ENCODE peak calls at places on chromosomes 13 and 19, in nine cellular contexts. W is CD8-positive, alpha-beta T cell; H is body of pancreas; U is heart left ventricle; G is OCI-LY7; J is hepatocyte; P is esophagus squamous epithelium; I is stomach; Z is cardiac muscle cell. E is an unnamed sample.
A peak's percentile ranks its signal among the peaks of the same experiment; 100 is the strongest.

GRCh38 chr19:903266-903797 is 9.7 kb downstream of the R3HDM4 start:
- DNase-seq in I (no peak), G (no peak), W (no peak), U (no peak), Z (no peak), H (peak; percentile 70), P (no peak), J (no peak), E (no peak)

GRCh38 chr19:34254552-34255432 is at the start of gene GARRE1:
- DNase-seq in H (peak; percentile 93), Z (peak; percentile 70), J (peak; percentile 75), P (no peak), G (peak; percentile 58), I (peak; percentile 91), W (peak; percentile 60), U (peak; percentile 64), E (no peak)

GRCh38 chr19:48571378-48572162 is 19.6 kb downstream of the SULT2B1 start:
- DNase-seq in W (no peak), H (no peak), Z (no peak), U (no peak), G (no peak), J (no peak), P (no peak), I (peak; percentile 83), E (no peak)

GRCh38 chr19:1624458-1624857 is 19.2 kb upstream of the UQCR11 start:
- DNase-seq in J (peak; percentile 64), U (peak; percentile 30), W (peak; percentile 68), I (peak; percentile 55), P (no peak), Z (peak; percentile 45), H (peak; percentile 40), G (peak; percentile 72), E (no peak)

GRCh38 chr19:23314505-23315241 is 64.5 kb upstream of the ZNF724 start:
- DNase-seq in I (no peak), G (no peak), J (peak; percentile 20), H (no peak), U (no peak), Z (no peak), P (no peak), W (no peak), E (no peak)

GRCh38 chr19:28393574-28394336 is 819.2 kb downstream of the UQCRFS1 start:
- DNase-seq in W (no peak), U (no peak), Z (no peak), G (peak; percentile 85), P (no peak), H (no peak), I (no peak), J (no peak), E (no peak)

GRCh38 chr13:48892311-48892710 is 83.4 kb upstream of the FNDC3A start:
- DNase-seq in U (no peak), J (peak; percentile 30), G (no peak), Z (peak; percentile 73), W (no peak), H (no peak), I (no peak), P (no peak), E (no peak)

GRCh38 chr13:102251817-102252216 is 150.0 kb downstream of the FGF14 start:
- DNase-seq in H (no peak), Z (no peak), U (no peak), G (no peak), W (no peak), I (no peak), P (no peak), J (no peak), E (no peak)

GRCh38 chr19:40721936-40722661 is 5.2 kb downstream of the ITPKC start:
- DNase-seq in I (no peak), U (no peak), P (no peak), H (no peak), W (no peak), G (no peak), J (no peak), Z (no peak), E (no peak)

GRCh38 chr19:16342002-16342715 is 17.5 kb downstream of the KLF2 start:
- DNase-seq in U (peak; percentile 73), J (peak; percentile 38), Z (peak; percentile 36), I (no peak), H (no peak), P (no peak), G (peak; percentile 73), W (peak; percentile 65), E (no peak)

GRCh38 chr13:113333076-113333475 is 30.9 kb downstream of the GRTP1 start:
- DNase-seq in U (no peak), H (no peak), J (no peak), W (no peak), P (no peak), Z (no peak), G (no peak), I (no peak), E (no peak)

GRCh38 chr13:106986687-106987434 is 418.9 kb upstream of the ARGLU1 start:
- DNase-seq in P (no peak), U (no peak), J (peak; percentile 38), I (no peak), H (no peak), W (no peak), G (no peak), Z (peak; percentile 21), E (no peak)

GRCh38 chr19:14476663-14477401 is 1.7 kb upstream of the PTGER1 start:
- DNase-seq in H (no peak), W (no peak), J (peak; percentile 66), G (peak; percentile 24), P (no peak), U (no peak), Z (peak; percentile 92), I (peak; percentile 51), E (no peak)

GRCh38 chr13:85586856-85587255 is 212.4 kb downstream of the SLITRK6 start:
- DNase-seq in U (no peak), H (no peak), J (no peak), W (no peak), P (no peak), G (no peak), Z (no peak), I (no peak), E (no peak)

GRCh38 chr19:5130371-5131030 is 161.6 kb downstream of the KDM4B start:
- DNase-seq in G (peak; percentile 82), U (no peak), J (no peak), W (peak; percentile 81), H (peak; percentile 29), P (no peak), I (no peak), Z (no peak), E (no peak)

GRCh38 chr19:16180611-16181010 is 4.6 kb upstream of the FAM32A start:
- DNase-seq in W (no peak), Z (peak; percentile 52), P (no peak), H (no peak), J (peak; percentile 58), G (no peak), I (no peak), U (no peak), E (no peak)

DNA sequence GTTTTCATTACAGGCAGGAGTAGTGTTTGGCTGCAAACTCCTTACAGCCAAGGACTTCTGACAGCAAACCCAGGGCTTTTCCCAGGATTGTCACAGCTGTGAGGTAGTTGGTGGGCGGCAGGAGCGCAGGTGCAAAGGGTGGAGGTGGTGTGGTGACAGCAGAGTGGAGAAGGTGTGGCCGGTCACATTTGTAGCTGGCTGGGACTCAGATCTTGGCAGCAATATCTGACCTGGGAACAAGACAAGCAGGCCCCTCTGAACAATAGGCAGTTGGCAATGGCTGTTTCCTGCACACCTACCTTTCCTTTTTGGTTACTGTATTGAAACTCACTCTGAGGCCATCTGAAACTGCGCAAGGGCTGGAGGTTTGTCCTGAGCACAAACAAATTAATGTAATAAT is 327.3 kb downstream of the COG6 start:
- DNase-seq in P (no peak), J (no peak), G (no peak), W (no peak), H (peak; percentile 75), I (no peak), U (peak; percentile 16), Z (no peak), E (no peak)
- H3K27ac ChIP-seq in P (no peak overlapping the region), J (no peak overlapping the region), G (no peak overlapping the region), W (no peak overlapping the region), H (no peak overlapping the region), I (no peak overlapping the region), U (no peak overlapping the region), Z (no peak overlapping the region), E (no peak overlapping the region)

DNA sequence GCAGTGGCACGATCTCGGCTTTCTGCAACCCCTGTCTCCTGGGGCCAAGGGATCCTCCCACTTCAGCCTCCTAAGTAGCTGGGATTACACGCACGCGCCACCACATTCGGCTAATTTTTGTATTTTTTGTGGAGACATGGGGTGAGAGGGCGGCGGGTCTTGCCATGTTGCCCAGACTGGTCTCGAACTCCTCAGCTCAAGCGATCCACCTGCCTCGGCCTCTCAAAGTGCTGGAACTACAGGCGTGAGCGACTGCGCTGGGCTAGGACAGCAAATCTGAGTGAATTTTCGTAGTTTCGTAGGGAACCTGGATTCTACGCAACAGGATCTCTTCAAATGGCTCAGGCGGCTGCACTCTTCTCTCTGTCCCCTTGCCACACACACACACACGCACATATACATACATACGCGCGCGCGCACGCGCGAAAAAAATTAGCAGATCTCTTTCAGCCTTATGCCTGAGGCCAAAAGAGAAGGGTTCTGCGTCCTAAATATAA is 402 bp downstream of the PINLYP start:
- DNase-seq in J (no peak), Z (no peak), W (no peak), I (no peak), P (no peak), G (no peak), H (no peak), U (no peak), E (no peak)
- H3K4me3 ChIP-seq in J (peak overlapping the region; percentile 0), Z (peak overlapping the region; percentile 23), W (peak overlapping the region; percentile 48), I (peak overlapping the region; percentile 79), P (peak overlapping the region; percentile 74), G (peak overlapping the region; percentile 89), H (no peak overlapping the region), U (peak overlapping the region; percentile 86), E (peak overlapping the region; percentile 87)

GRCh38 chr19:50531171-50531612 is 17.5 kb upstream of the ASPDH start:
- DNase-seq in H (no peak), J (no peak), G (no peak), Z (no peak), W (no peak), P (no peak), U (no peak), I (no peak), E (no peak)
- H3K27ac ChIP-seq in H (no peak overlapping the region), J (no peak overlapping the region), G (no peak overlapping the region), Z (no peak overlapping the region), W (no peak overlapping the region), P (no peak overlapping the region), U (no peak overlapping the region), I (no peak overlapping the region), E (no peak overlapping the region)

DNA sequence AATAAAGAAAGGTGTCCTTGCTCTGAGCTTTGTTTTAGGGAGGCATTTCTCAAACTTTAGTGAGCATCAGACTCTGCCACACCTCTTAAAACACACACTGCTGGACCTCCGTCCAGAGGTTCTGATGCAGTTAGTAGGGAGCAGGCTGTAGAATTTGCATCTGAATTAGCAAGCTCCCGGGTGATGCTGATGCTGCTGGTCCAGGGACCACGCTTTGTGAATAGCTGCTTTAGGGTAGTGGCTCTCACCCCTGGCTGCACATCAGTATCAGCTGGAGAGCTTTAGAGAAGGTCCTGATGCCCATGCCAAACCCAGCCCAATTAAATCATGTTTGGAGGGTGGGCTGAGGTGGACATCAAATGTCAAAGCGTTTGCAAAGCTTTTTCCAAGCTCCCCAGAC is 3.6 kb downstream of the HTR2A start:
- DNase-seq in G (no peak), I (no peak), H (no peak), U (no peak), Z (no peak), W (no peak), P (no peak), J (no peak), E (no peak)
- H3K4me3 ChIP-seq in G (no peak overlapping the region), I (peak overlapping the region; percentile 56), H (no peak overlapping the region), U (no peak overlapping the region), Z (no peak overlapping the region), W (no peak overlapping the region), P (peak overlapping the region; percentile 54), J (no peak overlapping the region), E (no peak overlapping the region)